ENCODE peak calls at places on chromosomes 12 and 14, in five cellular contexts. Q is cardiac fibroblast, J is fibroblast of lung, L is astrocyte of the spinal cord, G is HFF-Myc. S is an unnamed sample.

GRCh38 chr14:90454041-90455000 is 57.5 kb downstream of the CALM1 start:
- DNase-seq in L (peak), G (peak), J (peak), Q (peak), S (no peak)

GRCh38 chr12:117514016-117514415 is 152.6 kb upstream of the NOS1 start:
- DNase-seq in L (no peak), G (no peak), Q (no peak), J (no peak), S (no peak)

GRCh38 chr12:105382771-105383632 is 52.5 kb downstream of the C12orf75 start:
- DNase-seq in L (peak), G (peak), J (peak), Q (peak), S (no peak)

GRCh38 chr12:44143170-44143569 is 307.3 kb downstream of the TMEM117 start:
- DNase-seq in G (no peak), L (no peak), J (no peak), Q (no peak), S (no peak)

GRCh38 chr12:55068416-55069010 is 48.7 kb downstream of the NEUROD4 start:
- DNase-seq in J (peak), G (peak), Q (peak), L (peak), S (no peak)

GRCh38 chr14:72721042-72721540 is 172.8 kb downstream of the DPF3 start:
- DNase-seq in L (no peak), Q (no peak), G (no peak), J (no peak), S (no peak)

GRCh38 chr14:68124885-68125731 is 305.5 kb downstream of the RAD51B start:
- DNase-seq in J (no peak), L (peak), Q (peak), G (no peak), S (no peak)

GRCh38 chr14:50531595-50532501 is 521 bp downstream of the MAP4K5 start:
- DNase-seq in J (peak), G (no peak), Q (peak), L (peak), S (no peak)

GRCh38 chr12:68871899-68872298 is 61.1 kb downstream of the CPM start:
- DNase-seq in J (no peak), G (no peak), L (peak), Q (peak), S (no peak)

GRCh38 chr14:91714805-91715204 is 17.1 kb downstream of the CATSPERB start:
- DNase-seq in J (no peak), G (no peak), L (no peak), Q (no peak), S (no peak)

GRCh38 chr12:106152334-106152733 is 13.6 kb upstream of the NUAK1 start:
- DNase-seq in J (no peak), G (no peak), Q (no peak), L (no peak), S (peak)

GRCh38 chr14:106037380-106037779 is 511.0 kb downstream of the TMEM121 start:
- DNase-seq in Q (no peak), J (no peak), G (no peak), L (no peak), S (no peak)
- TF ChIP-seq CTCF in Q (no peak), J (no peak), G (no peak), L (no peak), S (no peak)

DNA sequence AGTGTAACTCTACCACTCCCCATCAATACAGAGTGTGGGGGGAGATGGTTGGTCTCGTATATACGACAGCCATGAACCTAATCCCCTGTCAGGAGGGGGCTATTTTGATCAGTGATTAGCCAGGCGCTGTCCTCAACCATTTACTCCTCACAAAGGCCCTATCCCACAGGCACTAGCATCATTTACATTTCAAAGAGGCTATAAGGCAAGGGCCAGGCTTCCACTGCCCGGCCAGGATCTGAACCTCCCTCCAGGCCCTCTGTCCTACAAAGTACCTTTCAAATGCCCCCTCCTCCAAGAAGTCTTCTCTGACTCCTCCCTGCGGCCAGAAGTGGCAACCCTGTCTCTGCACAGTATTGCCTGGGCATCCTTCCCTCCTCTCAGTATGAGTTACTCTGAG is 74.7 kb downstream of the ITPK1 start:
- DNase-seq in G (no peak), J (no peak), L (no peak), Q (no peak), S (no peak)
- TF ChIP-seq CTCF in G (no peak), J (no peak), L (no peak), Q (no peak), S (no peak)

GRCh38 chr12:98370976-98371375 is 144.4 kb upstream of the TMPO start:
- DNase-seq in L (no peak), J (no peak), Q (no peak), G (no peak), S (no peak)

GRCh38 chr12:98373982-98374381 is 141.4 kb upstream of the TMPO start:
- DNase-seq in L (peak), J (no peak), G (no peak), Q (peak), S (no peak)

GRCh38 chr12:98371419-98371818 is 144.0 kb upstream of the TMPO start:
- DNase-seq in L (peak), J (no peak), G (no peak), Q (peak), S (no peak)

GRCh38 chr12:98372340-98373018 is 142.9 kb upstream of the TMPO start:
- DNase-seq in Q (no peak), G (no peak), L (peak), J (no peak), S (no peak)

GRCh38 chr12:98373019-98373554 is 142.3 kb upstream of the TMPO start:
- DNase-seq in L (peak), G (peak), J (peak), Q (peak), S (no peak)
- TF ChIP-seq CTCF in L (peak), G (peak), J (peak), Q (peak), S (peak)

DNA sequence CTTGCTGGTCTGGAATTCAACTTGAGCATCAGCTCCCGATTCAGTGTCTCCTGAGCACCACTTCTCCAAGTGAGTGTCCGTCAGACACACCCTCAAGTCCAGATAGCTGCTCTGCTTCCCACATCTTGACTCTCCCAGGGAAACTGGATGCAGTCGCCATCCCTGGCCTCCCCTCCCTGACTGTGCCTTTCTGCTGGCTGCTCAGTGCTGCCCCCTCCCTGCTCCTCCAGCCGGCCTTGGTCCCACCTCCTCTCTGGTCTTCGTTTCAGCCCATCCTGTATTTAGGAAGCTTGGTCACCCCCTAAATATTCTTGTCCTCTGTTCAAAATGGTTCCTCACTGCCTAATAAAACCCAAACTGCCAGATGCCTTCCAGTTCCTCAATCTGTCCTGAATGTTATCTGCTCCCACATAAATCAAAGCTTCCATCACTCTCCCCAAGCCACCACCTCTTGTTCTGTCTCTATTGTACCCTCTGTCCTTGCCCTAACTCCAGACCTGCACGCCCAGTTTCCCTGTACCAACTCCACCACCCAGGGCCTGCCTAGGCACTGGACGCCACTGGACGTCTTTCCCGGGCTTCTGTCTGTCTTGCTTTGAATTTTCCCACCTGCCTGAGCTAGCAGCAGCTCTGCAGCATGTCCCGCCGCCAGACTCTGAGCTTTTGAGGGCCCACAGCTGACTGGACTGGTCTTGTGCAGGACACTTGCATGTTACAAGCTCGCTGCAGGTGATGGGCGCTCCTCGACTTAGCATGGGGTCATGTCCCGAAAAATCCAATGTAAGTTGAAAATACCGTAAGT is 33.8 kb downstream of the CCDC92 start:
- DNase-seq in L (no peak), Q (no peak), G (no peak), J (no peak), S (no peak)
- TF ChIP-seq CTCF in L (peak), Q (peak), G (peak), J (no peak), S (no peak)

GRCh38 chr14:89015016-89015415 is 190.6 kb downstream of the TTC8 start:
- DNase-seq in L (no peak), G (no peak), Q (peak), J (peak), S (no peak)
- TF ChIP-seq CTCF in L (peak), G (peak), Q (no peak), J (peak), S (no peak)